ENCODE peak calls at places on chromosomes 7 and 10, in seven cellular contexts. L is adipocyte, P is GM23248, Z is PC-3, K is adrenal gland, E is lower lobe of right lung, V is trophoblast cell. M is an unnamed sample. For H3K36me3, the result is how much of the 10 kb centered on the place peaks cover.

GRCh38 chr7:107788662-107789061 is 14.4 kb downstream of the SLC26A3 start:
- DNase-seq in L (no peak), P (no peak), Z (no peak), K (no peak), E (no peak), V (no peak), M (no peak)

GRCh38 chr10:36280396-36280795 is 638.3 kb upstream of the FZD8 start:
- DNase-seq in L (peak), P (peak), Z (peak), K (no peak), E (no peak), V (no peak), M (peak)

GRCh38 chr7:149261321-149261828 is 621 bp upstream of the ZNF783 start:
- DNase-seq in L (peak), P (peak), Z (peak), K (no peak), E (no peak), V (peak), M (no peak)

GRCh38 chr10:69846252-69847000 is 44.7 kb downstream of the COL13A1 start:
- DNase-seq in L (no peak), P (no peak), Z (no peak), K (no peak), E (no peak), V (no peak), M (no peak)

GRCh38 chr10:73818402-73818801 is 7.0 kb upstream of the NDST2 start:
- DNase-seq in L (no peak), P (no peak), Z (no peak), K (no peak), E (no peak), V (no peak), M (no peak)

GRCh38 chr10:102643346-102644065 is 773 bp upstream of the TRIM8 start:
- DNase-seq in L (peak), P (peak), Z (peak), K (peak), E (peak), V (peak), M (peak)

GRCh38 chr10:49448924-49449323 is 53.0 kb upstream of the DRGX start:
- DNase-seq in L (no peak), P (peak), Z (no peak), K (no peak), E (no peak), V (no peak), M (no peak)

GRCh38 chr10:14114791-14115190 is 215.9 kb downstream of the FRMD4A start:
- DNase-seq in L (no peak), P (no peak), Z (no peak), K (no peak), E (no peak), V (no peak), M (no peak)

GRCh38 chr7:139034336-139034735 is 1.5 kb downstream of the ZC3HAV1L start:
- DNase-seq in L (peak), P (peak), Z (peak), K (no peak), E (no peak), V (no peak), M (no peak)

GRCh38 chr10:67225226-67225625 is 299.4 kb downstream of the LRRTM3 start:
- DNase-seq in L (no peak), P (no peak), Z (no peak), K (no peak), E (no peak), V (no peak), M (no peak)

GRCh38 chr7:150896562-150897209 is 44.4 kb downstream of the AOC1 start:
- DNase-seq in L (no peak), P (no peak), Z (no peak), K (no peak), E (no peak), V (no peak), M (no peak)

GRCh38 chr7:130872756-130873448 is 138.9 kb upstream of the KLF14 start:
- DNase-seq in L (no peak), P (no peak), Z (no peak), K (no peak), E (no peak), V (no peak), M (no peak)

GRCh38 chr7:86778271-86778670 is 134.6 kb downstream of the GRM3 start:
- DNase-seq in L (no peak), P (no peak), Z (no peak), K (no peak), E (no peak), V (no peak), M (no peak)

GRCh38 chr10:22560391-22561239 is 153.8 kb downstream of the PIP4K2A start:
- DNase-seq in L (no peak), P (no peak), Z (no peak), K (no peak), E (no peak), V (no peak), M (no peak)

GRCh38 chr10:59688921-59689351 is 20.7 kb downstream of the SLC16A9 start:
- DNase-seq in L (no peak), P (no peak), Z (peak), K (no peak), E (no peak), V (no peak), M (no peak)

GRCh38 chr7:54956021-54956420 is 62.8 kb upstream of the EGFR start:
- DNase-seq in L (no peak), P (no peak), Z (no peak), K (no peak), E (no peak), V (no peak), M (no peak)

GRCh38 chr10:74875966-74876365 is 49.6 kb downstream of the KAT6B start:
- DNase-seq in L (no peak), P (no peak), Z (peak), K (no peak), E (no peak), V (no peak), M (no peak)

GRCh38 chr7:131948434-131949053 is 392.1 kb upstream of the PODXL start:
- DNase-seq in L (peak), P (peak), Z (peak), K (peak), E (no peak), V (no peak), M (no peak)

GRCh38 chr7:2738110-2738509 is 50.1 kb downstream of the AMZ1 start:
- DNase-seq in L (no peak), P (no peak), Z (no peak), K (peak), E (no peak), V (no peak), M (no peak)

GRCh38 chr7:17299477-17299991 is 1.1 kb downstream of the AHR start:
- DNase-seq in L (peak), P (peak), Z (peak), K (no peak), E (no peak), V (peak), M (no peak)

GRCh38 chr10:6039711-6040110 is 22.5 kb downstream of the IL2RA start:
- DNase-seq in L (no peak), P (no peak), Z (no peak), K (no peak), E (no peak), V (no peak), M (no peak)

GRCh38 chr10:60518745-60519144 is 129.1 kb upstream of the ANK3 start:
- DNase-seq in L (no peak), P (no peak), Z (no peak), K (no peak), E (no peak), V (no peak), M (no peak)

GRCh38 chr7:5345671-5346070 is 62.9 kb downstream of the SLC29A4 start:
- DNase-seq in L (no peak), P (no peak), Z (no peak), K (no peak), E (no peak), V (no peak), M (no peak)
- H3K36me3 ChIP-seq in L (under half), P (under half), Z (under half), K (half or more), E (half or more), V (under half), M (under half)

DNA sequence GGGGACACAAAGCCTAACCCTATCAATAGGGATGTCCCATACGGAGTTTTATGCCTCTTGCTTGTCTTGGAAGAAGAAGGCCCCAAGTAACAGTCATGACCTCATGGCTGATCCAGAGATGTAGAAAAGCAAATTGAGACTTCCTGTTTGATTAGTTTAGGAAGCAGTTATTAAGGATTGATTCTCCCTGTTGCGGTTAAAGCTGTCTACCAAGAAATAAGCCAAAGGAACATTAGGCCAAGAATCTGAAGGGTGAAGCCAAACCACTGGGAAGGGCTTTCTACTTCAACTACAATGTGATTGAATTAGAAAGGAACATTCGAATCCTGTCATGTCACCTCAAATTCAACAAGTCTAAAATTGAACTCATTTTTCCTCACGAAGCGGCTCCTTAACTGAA is 60.5 kb upstream of the AGBL3 start:
- DNase-seq in L (no peak), P (no peak), Z (no peak), K (no peak), E (no peak), V (no peak), M (no peak)
- H3K36me3 ChIP-seq in L (under half), P (under half), Z (under half), K (under half), E (under half), V (under half), M (under half)

GRCh38 chr7:159097661-159098423 is 46.8 kb downstream of the VIPR2 start:
- DNase-seq in L (no peak), P (no peak), Z (no peak), K (no peak), E (no peak), V (no peak), M (no peak)
- H3K36me3 ChIP-seq in L (under half), P (under half), Z (under half), K (under half), E (under half), V (under half), M (under half)

GRCh38 chr7:106277976-106278375 is 6.8 kb downstream of the NAMPT start:
- DNase-seq in L (no peak), P (no peak), Z (no peak), K (no peak), E (no peak), V (peak), M (no peak)

GRCh38 chr7:106273009-106273695 is 11.6 kb downstream of the NAMPT start:
- DNase-seq in L (no peak), P (no peak), Z (no peak), K (no peak), E (no peak), V (no peak), M (no peak)

GRCh38 chr7:106278695-106279094 is 6.1 kb downstream of the NAMPT start:
- DNase-seq in L (no peak), P (no peak), Z (peak), K (no peak), E (no peak), V (peak), M (no peak)

GRCh38 chr7:106279425-106280182 is 5.2 kb downstream of the NAMPT start:
- DNase-seq in L (no peak), P (no peak), Z (no peak), K (no peak), E (no peak), V (peak), M (no peak)

GRCh38 chr7:106276513-106276912 is 8.3 kb downstream of the NAMPT start:
- DNase-seq in L (no peak), P (no peak), Z (no peak), K (no peak), E (no peak), V (no peak), M (no peak)
- H3K36me3 ChIP-seq in L (half or more), P (under half), Z (under half), K (under half), E (half or more), V (under half), M (under half)

GRCh38 chr7:158650821-158651225 is 53.8 kb downstream of the NCAPG2 start:
- DNase-seq in L (peak), P (peak), Z (peak), K (no peak), E (no peak), V (peak), M (peak)
- H3K36me3 ChIP-seq in L (under half), P (under half), Z (under half), K (under half), E (under half), V (under half), M (under half)

GRCh38 chr7:28955356-28955722 is 2.8 kb downstream of the TRIL start:
- DNase-seq in L (no peak), P (no peak), Z (no peak), K (no peak), E (no peak), V (no peak), M (no peak)
- H3K36me3 ChIP-seq in L (under half), P (under half), Z (under half), K (under half), E (under half), V (under half), M (under half)

DNA sequence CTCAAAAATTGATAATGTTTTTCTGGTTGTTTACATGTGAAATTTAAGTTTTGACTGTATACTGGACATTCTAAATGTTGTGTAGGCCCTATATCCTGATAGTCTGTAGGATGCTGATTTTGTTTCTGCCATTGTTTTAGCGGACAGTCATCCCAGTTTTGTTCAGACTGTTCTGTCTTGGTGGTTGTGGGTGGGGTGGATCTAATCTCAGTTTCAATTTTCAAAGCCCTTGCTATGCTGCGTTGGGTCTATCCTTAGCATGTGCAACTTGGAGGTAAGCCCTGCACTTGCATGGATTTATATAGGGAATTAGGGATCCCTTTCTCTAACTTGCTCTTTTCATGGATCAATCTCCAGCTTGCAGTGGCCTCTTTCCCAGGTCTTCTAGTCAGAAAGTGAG is 19.1 kb downstream of the DBF4 start:
- DNase-seq in L (no peak), P (no peak), Z (no peak), K (no peak), E (no peak), V (no peak), M (no peak)
- H3K36me3 ChIP-seq in L (under half), P (under half), Z (under half), K (under half), E (under half), V (under half), M (under half)

GRCh38 chr10:90887555-90887954 is 15.8 kb downstream of the RPP30 start:
- DNase-seq in L (peak), P (peak), Z (peak), K (no peak), E (no peak), V (no peak), M (no peak)

GRCh38 chr10:90885176-90885575 is 13.4 kb downstream of the RPP30 start:
- DNase-seq in L (peak), P (peak), Z (peak), K (no peak), E (no peak), V (peak), M (peak)

GRCh38 chr10:90890347-90890746 is 18.6 kb downstream of the RPP30 start:
- DNase-seq in L (no peak), P (peak), Z (peak), K (no peak), E (no peak), V (no peak), M (no peak)

GRCh38 chr10:90884414-90884813 is 12.6 kb downstream of the RPP30 start:
- DNase-seq in L (peak), P (peak), Z (peak), K (no peak), E (no peak), V (no peak), M (peak)

DNA sequence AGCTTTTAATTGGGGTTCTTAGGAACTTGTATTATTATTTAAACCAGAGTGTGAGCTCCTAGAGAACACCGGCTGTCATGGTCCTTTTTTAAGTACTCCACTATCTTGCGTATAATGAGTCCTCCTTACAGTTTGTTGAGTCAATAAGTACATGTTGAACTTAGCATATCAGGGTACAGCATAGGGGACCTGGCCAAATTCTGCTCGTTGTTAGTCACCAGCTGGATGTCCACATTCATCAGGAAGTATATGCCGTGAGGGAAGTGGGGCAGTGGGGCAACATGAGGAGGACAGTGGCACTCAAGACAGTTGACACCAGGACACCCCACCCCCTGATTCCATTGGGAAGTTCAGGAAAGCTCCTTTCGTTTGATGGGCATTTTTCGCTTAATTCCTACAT is 16.6 kb downstream of the RPP30 start:
- DNase-seq in L (no peak), P (no peak), Z (peak), K (no peak), E (no peak), V (no peak), M (no peak)
- H3K36me3 ChIP-seq in L (half or more), P (under half), Z (under half), K (under half), E (half or more), V (under half), M (under half)

DNA sequence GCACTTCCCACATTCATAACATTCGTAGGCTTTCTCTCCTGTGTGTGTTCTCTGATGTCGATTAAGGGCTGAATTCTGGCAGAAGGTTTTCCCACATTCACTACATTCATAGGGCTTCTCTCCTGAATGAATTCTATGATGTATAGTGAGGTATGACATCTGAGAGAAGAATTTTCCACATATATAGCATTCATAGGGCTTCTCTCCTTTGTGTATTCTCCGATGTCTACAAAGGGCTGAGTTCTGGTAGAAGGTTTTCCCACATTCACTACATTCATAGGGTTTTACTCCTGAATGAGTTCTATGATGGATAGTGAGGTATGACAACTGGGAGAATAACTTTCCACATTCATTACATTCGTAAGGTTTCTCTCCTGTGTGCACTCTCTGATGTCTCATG is 15.6 kb downstream of the ZNF12 start:
- DNase-seq in L (no peak), P (no peak), Z (no peak), K (no peak), E (no peak), V (no peak), M (no peak)
- H3K36me3 ChIP-seq in L (half or more), P (half or more), Z (half or more), K (half or more), E (half or more), V (under half), M (half or more)